ENCODE peak calls at places on chromosomes 11 and 22, in four cellular contexts. One of them, this sample, is unnamed.

GRCh38 chr11:125433454-125434121 is 62.5 kb downstream of the FEZ1 start:
- DNase-seq in sigmoid colon: no peak
- DNase-seq in aorta: peak; percentile 64
- DNase-seq in hepatocyte: peak; percentile 83
- DNase-seq in this sample: peak; percentile 72

GRCh38 chr11:93537767-93538261 is 5.4 kb downstream of the SMCO4 start:
- DNase-seq in hepatocyte: peak; percentile 45
- DNase-seq in aorta: peak; percentile 78
- DNase-seq in sigmoid colon: no peak
- DNase-seq in this sample: no peak

GRCh38 chr11:72780291-72781062 is 13.4 kb downstream of the STARD10 start:
- DNase-seq in sigmoid colon: no peak
- DNase-seq in hepatocyte: no peak
- DNase-seq in aorta: no peak
- DNase-seq in this sample: no peak

GRCh38 chr11:57248780-57249383 is 11.8 kb upstream of the APLNR start:
- DNase-seq in aorta: peak; percentile 79
- DNase-seq in hepatocyte: peak; percentile 85
- DNase-seq in sigmoid colon: peak; percentile 79
- DNase-seq in this sample: peak; percentile 67

GRCh38 chr11:67252831-67253239 is 13.4 kb upstream of the GRK2 start:
- DNase-seq in sigmoid colon: peak; percentile 67
- DNase-seq in aorta: peak; percentile 74
- DNase-seq in hepatocyte: no peak
- DNase-seq in this sample: peak; percentile 60

GRCh38 chr11:97069160-97069559 is 679.3 kb downstream of the JRKL start:
- DNase-seq in aorta: no peak
- DNase-seq in hepatocyte: no peak
- DNase-seq in sigmoid colon: no peak
- DNase-seq in this sample: no peak

GRCh38 chr11:8202428-8203160 is 33.8 kb upstream of the RIC3 start:
- DNase-seq in sigmoid colon: no peak
- DNase-seq in aorta: no peak
- DNase-seq in hepatocyte: no peak
- DNase-seq in this sample: no peak

GRCh38 chr22:36027960-36028645 is 521 bp downstream of the RBFOX2 start:
- DNase-seq in sigmoid colon: peak; percentile 71
- DNase-seq in hepatocyte: no peak
- DNase-seq in aorta: no peak
- DNase-seq in this sample: no peak

GRCh38 chr11:69480547-69481392 is 693 bp upstream of the LINC01488 start:
- DNase-seq in aorta: peak; percentile 55
- DNase-seq in hepatocyte: peak; percentile 57
- DNase-seq in sigmoid colon: no peak
- DNase-seq in this sample: no peak

GRCh38 chr22:43011079-43011478 is 3.9 kb downstream of the PACSIN2 start:
- DNase-seq in sigmoid colon: no peak
- DNase-seq in hepatocyte: peak; percentile 49
- DNase-seq in aorta: peak; percentile 1
- DNase-seq in this sample: no peak

GRCh38 chr11:64451856-64452255 is 92.9 kb downstream of the RPS6KA4 start:
- DNase-seq in sigmoid colon: peak; percentile 36
- DNase-seq in hepatocyte: no peak
- DNase-seq in aorta: no peak
- DNase-seq in this sample: no peak

DNA sequence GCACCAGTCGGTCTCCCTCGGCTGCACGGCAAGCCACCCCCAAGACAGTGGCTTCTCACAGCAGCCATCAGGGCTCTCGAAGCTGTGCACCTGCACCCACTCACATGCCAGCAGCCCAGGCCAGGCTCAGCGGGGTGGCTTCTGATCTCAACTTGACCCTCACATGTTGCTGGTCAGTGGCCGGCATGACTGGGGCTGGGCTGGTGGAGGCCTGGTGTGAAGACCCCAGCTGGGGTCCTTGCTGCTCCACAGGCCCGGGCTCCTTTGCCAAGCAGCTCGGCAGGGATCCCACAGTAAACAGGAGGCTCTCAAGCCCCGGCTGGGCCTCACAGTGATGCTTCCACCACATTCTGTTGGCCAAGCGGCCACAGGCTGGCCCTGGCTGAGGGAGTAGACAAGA is 128.2 kb downstream of the BRD1 start:
- DNase-seq in aorta: no peak
- DNase-seq in sigmoid colon: no peak
- DNase-seq in hepatocyte: no peak
- DNase-seq in this sample: no peak
- H3K4me3 ChIP-seq in aorta: no peak overlapping the region
- H3K4me3 ChIP-seq in sigmoid colon: no peak overlapping the region
- H3K4me3 ChIP-seq in hepatocyte: no peak overlapping the region
- H3K4me3 ChIP-seq in this sample: no peak overlapping the region

DNA sequence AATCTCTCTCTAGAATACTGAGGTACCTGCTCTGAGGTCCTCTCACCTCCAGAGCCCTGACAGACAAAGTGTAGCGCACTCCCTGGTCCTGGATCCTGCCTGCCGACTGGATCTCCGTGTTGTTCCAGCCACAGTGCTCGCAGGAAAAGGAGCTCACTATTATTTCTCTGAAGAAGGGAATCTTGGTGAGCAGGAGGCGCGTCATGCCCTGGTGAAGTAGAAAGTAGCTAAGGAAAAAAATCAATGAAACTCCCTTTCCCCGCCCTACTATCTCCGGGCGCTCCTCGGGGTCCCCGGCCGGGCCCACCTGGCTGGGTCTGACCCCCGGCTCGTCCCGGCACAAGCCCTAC is 412 bp downstream of the ZPR1 start:
- DNase-seq in sigmoid colon: no peak
- DNase-seq in aorta: no peak
- DNase-seq in hepatocyte: no peak
- DNase-seq in this sample: no peak
- H3K4me3 ChIP-seq in sigmoid colon: peak overlapping the region; percentile 96
- H3K4me3 ChIP-seq in aorta: peak overlapping the region; percentile 80
- H3K4me3 ChIP-seq in hepatocyte: peak overlapping the region; percentile 31
- H3K4me3 ChIP-seq in this sample: peak overlapping the region; percentile 77

GRCh38 chr22:27614291-27615007 is 187.1 kb downstream of the MN1 start:
- DNase-seq in aorta: no peak
- DNase-seq in sigmoid colon: no peak
- DNase-seq in hepatocyte: no peak
- DNase-seq in this sample: peak; percentile 5

GRCh38 chr22:27610863-27611786 is 190.4 kb downstream of the MN1 start:
- DNase-seq in aorta: no peak
- DNase-seq in hepatocyte: no peak
- DNase-seq in sigmoid colon: no peak
- DNase-seq in this sample: no peak

GRCh38 chr22:27612075-27612474 is 189.5 kb downstream of the MN1 start:
- DNase-seq in hepatocyte: no peak
- DNase-seq in sigmoid colon: no peak
- DNase-seq in aorta: no peak
- DNase-seq in this sample: no peak

GRCh38 chr22:27615408-27615807 is 186.1 kb downstream of the MN1 start:
- DNase-seq in hepatocyte: no peak
- DNase-seq in sigmoid colon: no peak
- DNase-seq in aorta: no peak
- DNase-seq in this sample: no peak

GRCh38 chr22:27613099-27614089 is 188.2 kb downstream of the MN1 start:
- DNase-seq in aorta: no peak
- DNase-seq in sigmoid colon: no peak
- DNase-seq in hepatocyte: no peak
- DNase-seq in this sample: no peak
- H3K4me3 ChIP-seq in aorta: no peak overlapping the region
- H3K4me3 ChIP-seq in sigmoid colon: peak overlapping the region; percentile 43
- H3K4me3 ChIP-seq in hepatocyte: no peak overlapping the region
- H3K4me3 ChIP-seq in this sample: no peak overlapping the region

DNA sequence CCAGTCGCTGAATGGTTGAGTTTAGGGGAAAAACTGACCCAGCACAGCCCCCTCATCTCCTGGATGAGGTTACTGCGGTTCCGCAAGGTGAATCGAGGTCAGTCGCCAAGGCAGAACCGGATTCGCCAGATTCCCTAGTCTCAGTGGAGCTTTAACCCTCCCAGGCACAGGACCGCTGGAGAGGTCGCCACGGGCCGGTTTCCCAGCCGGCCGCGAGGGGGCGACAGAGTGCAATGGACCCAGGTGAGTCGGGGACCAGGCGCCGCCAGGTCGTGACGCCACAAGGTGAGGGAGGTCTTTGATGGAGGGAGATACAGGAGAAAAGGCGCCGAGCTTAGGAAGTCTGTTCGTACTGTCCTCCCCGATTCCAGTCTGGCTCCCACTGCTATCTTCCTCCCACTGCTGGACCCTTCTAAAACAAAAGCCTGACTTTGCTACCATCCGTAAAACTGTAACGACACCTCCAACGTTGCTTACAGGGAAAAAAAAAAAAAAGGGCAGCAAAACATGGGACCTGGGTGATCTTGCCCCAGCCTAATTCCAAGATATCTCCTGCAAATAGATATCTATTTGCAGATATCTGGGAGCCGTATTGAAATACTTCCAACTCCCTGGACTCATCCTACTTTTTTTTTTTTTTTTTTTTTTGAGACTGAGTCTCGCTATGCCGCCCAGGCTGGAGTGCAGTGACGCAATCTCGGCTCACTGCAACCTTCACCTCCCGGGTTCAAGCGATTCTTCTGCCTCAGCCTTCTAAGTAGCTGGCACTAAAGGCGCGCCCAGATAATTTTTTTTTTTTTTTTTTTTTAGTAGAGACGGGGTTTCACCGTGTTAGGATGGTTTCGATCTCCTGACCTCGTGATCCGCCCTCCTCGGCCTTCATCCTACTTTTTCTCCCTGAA is 1.4 kb upstream of the GGA1 start:
- DNase-seq in sigmoid colon: peak; percentile 90
- DNase-seq in aorta: peak; percentile 84
- DNase-seq in hepatocyte: peak; percentile 95
- DNase-seq in this sample: peak; percentile 80
- H3K4me3 ChIP-seq in sigmoid colon: peak overlapping the region; percentile 91
- H3K4me3 ChIP-seq in aorta: no peak overlapping the region
- H3K4me3 ChIP-seq in hepatocyte: no peak overlapping the region
- H3K4me3 ChIP-seq in this sample: peak overlapping the region; percentile 32

GRCh38 chr11:124210421-124210820 is 27.3 kb downstream of the OR10D3 start:
- DNase-seq in aorta: no peak
- DNase-seq in sigmoid colon: no peak
- DNase-seq in hepatocyte: no peak
- DNase-seq in this sample: no peak
- H3K4me3 ChIP-seq in aorta: no peak overlapping the region
- H3K4me3 ChIP-seq in sigmoid colon: no peak overlapping the region
- H3K4me3 ChIP-seq in hepatocyte: no peak overlapping the region
- H3K4me3 ChIP-seq in this sample: no peak overlapping the region